ENCODE peak calls at places on chromosomes 12 and 14, in four cellular contexts. One of them, this sample, is unnamed.

GRCh38 chr12:16473610-16474326 is 126.3 kb downstream of the MGST1 start:
- DNase-seq in cardiac fibroblast: peak
- DNase-seq in activated T-helper 1 cell treated with anti-CD3 and anti-CD28 coated beads, Interleukin-2, amount 50 U/mL, for 16 hours: no peak
- DNase-seq in NCI-H1694: peak
- DNase-seq in this sample: no peak

GRCh38 chr12:132874175-132874574 is 13.2 kb downstream of the CHFR start:
- DNase-seq in activated T-helper 1 cell treated with anti-CD3 and anti-CD28 coated beads, Interleukin-2, amount 50 U/mL, for 16 hours: no peak
- DNase-seq in NCI-H1694: no peak
- DNase-seq in cardiac fibroblast: no peak
- DNase-seq in this sample: no peak

GRCh38 chr12:132133952-132134652 is 10.0 kb downstream of the DDX51 start:
- DNase-seq in NCI-H1694: no peak
- DNase-seq in cardiac fibroblast: no peak
- DNase-seq in activated T-helper 1 cell treated with anti-CD3 and anti-CD28 coated beads, Interleukin-2, amount 50 U/mL, for 16 hours: no peak
- DNase-seq in this sample: no peak

GRCh38 chr12:113152835-113153814 is 3.6 kb downstream of the CFAP73 start:
- DNase-seq in activated T-helper 1 cell treated with anti-CD3 and anti-CD28 coated beads, Interleukin-2, amount 50 U/mL, for 16 hours: no peak
- DNase-seq in NCI-H1694: peak
- DNase-seq in cardiac fibroblast: peak
- DNase-seq in this sample: peak

GRCh38 chr12:11705010-11705409 is 55.5 kb downstream of the ETV6 start:
- DNase-seq in NCI-H1694: no peak
- DNase-seq in cardiac fibroblast: peak
- DNase-seq in activated T-helper 1 cell treated with anti-CD3 and anti-CD28 coated beads, Interleukin-2, amount 50 U/mL, for 16 hours: no peak
- DNase-seq in this sample: no peak

GRCh38 chr12:81692008-81692407 is 67.1 kb downstream of the PPFIA2 start:
- DNase-seq in cardiac fibroblast: no peak
- DNase-seq in NCI-H1694: no peak
- DNase-seq in activated T-helper 1 cell treated with anti-CD3 and anti-CD28 coated beads, Interleukin-2, amount 50 U/mL, for 16 hours: no peak
- DNase-seq in this sample: no peak

GRCh38 chr14:96098309-96098998 is 59.3 kb downstream of the C14orf132 start:
- DNase-seq in NCI-H1694: peak
- DNase-seq in cardiac fibroblast: peak
- DNase-seq in activated T-helper 1 cell treated with anti-CD3 and anti-CD28 coated beads, Interleukin-2, amount 50 U/mL, for 16 hours: no peak
- DNase-seq in this sample: no peak

GRCh38 chr12:131056626-131057025 is 102.9 kb downstream of the ADGRD1 start:
- DNase-seq in NCI-H1694: no peak
- DNase-seq in activated T-helper 1 cell treated with anti-CD3 and anti-CD28 coated beads, Interleukin-2, amount 50 U/mL, for 16 hours: no peak
- DNase-seq in cardiac fibroblast: no peak
- DNase-seq in this sample: no peak

GRCh38 chr12:23462546-23462945 is 486.9 kb downstream of the SOX5 start:
- DNase-seq in cardiac fibroblast: no peak
- DNase-seq in activated T-helper 1 cell treated with anti-CD3 and anti-CD28 coated beads, Interleukin-2, amount 50 U/mL, for 16 hours: no peak
- DNase-seq in NCI-H1694: no peak
- DNase-seq in this sample: no peak

GRCh38 chr12:52032431-52032796 is 18.8 kb upstream of the NR4A1 start:
- DNase-seq in activated T-helper 1 cell treated with anti-CD3 and anti-CD28 coated beads, Interleukin-2, amount 50 U/mL, for 16 hours: no peak
- DNase-seq in cardiac fibroblast: peak
- DNase-seq in NCI-H1694: no peak
- DNase-seq in this sample: no peak

GRCh38 chr14:32202941-32203882 is at the start of gene RNU6-8:
- DNase-seq in NCI-H1694: peak
- DNase-seq in activated T-helper 1 cell treated with anti-CD3 and anti-CD28 coated beads, Interleukin-2, amount 50 U/mL, for 16 hours: peak
- DNase-seq in cardiac fibroblast: peak
- DNase-seq in this sample: peak

GRCh38 chr12:24537241-24537860 is 411.6 kb downstream of the BCAT1 start:
- DNase-seq in cardiac fibroblast: peak
- DNase-seq in NCI-H1694: no peak
- DNase-seq in activated T-helper 1 cell treated with anti-CD3 and anti-CD28 coated beads, Interleukin-2, amount 50 U/mL, for 16 hours: no peak
- DNase-seq in this sample: no peak

GRCh38 chr12:132178314-132178713 is 34.1 kb downstream of the NOC4L start:
- DNase-seq in cardiac fibroblast: no peak
- DNase-seq in NCI-H1694: no peak
- DNase-seq in activated T-helper 1 cell treated with anti-CD3 and anti-CD28 coated beads, Interleukin-2, amount 50 U/mL, for 16 hours: no peak
- DNase-seq in this sample: no peak

GRCh38 chr14:69358233-69358963 is 39.7 kb downstream of the ERH start:
- DNase-seq in NCI-H1694: no peak
- DNase-seq in activated T-helper 1 cell treated with anti-CD3 and anti-CD28 coated beads, Interleukin-2, amount 50 U/mL, for 16 hours: no peak
- DNase-seq in cardiac fibroblast: no peak
- DNase-seq in this sample: no peak

GRCh38 chr14:23294346-23294733 is 8.3 kb downstream of the PPP1R3E start:
- DNase-seq in cardiac fibroblast: no peak
- DNase-seq in activated T-helper 1 cell treated with anti-CD3 and anti-CD28 coated beads, Interleukin-2, amount 50 U/mL, for 16 hours: no peak
- DNase-seq in NCI-H1694: no peak
- DNase-seq in this sample: no peak

GRCh38 chr14:91400696-91401095 is 16.9 kb downstream of the CCDC88C start:
- DNase-seq in cardiac fibroblast: peak
- DNase-seq in NCI-H1694: no peak
- DNase-seq in activated T-helper 1 cell treated with anti-CD3 and anti-CD28 coated beads, Interleukin-2, amount 50 U/mL, for 16 hours: no peak
- DNase-seq in this sample: no peak

GRCh38 chr12:88865537-88865936 is 285.3 kb upstream of the KITLG start:
- DNase-seq in cardiac fibroblast: no peak
- DNase-seq in NCI-H1694: no peak
- DNase-seq in activated T-helper 1 cell treated with anti-CD3 and anti-CD28 coated beads, Interleukin-2, amount 50 U/mL, for 16 hours: no peak
- DNase-seq in this sample: no peak

GRCh38 chr14:81412779-81413178 is 12.7 kb upstream of the STON2 start:
- DNase-seq in activated T-helper 1 cell treated with anti-CD3 and anti-CD28 coated beads, Interleukin-2, amount 50 U/mL, for 16 hours: no peak
- DNase-seq in cardiac fibroblast: no peak
- DNase-seq in NCI-H1694: no peak
- DNase-seq in this sample: no peak

GRCh38 chr14:22243971-22244581 is 344.9 kb downstream of the DAD1 start:
- DNase-seq in NCI-H1694: no peak
- DNase-seq in cardiac fibroblast: no peak
- DNase-seq in activated T-helper 1 cell treated with anti-CD3 and anti-CD28 coated beads, Interleukin-2, amount 50 U/mL, for 16 hours: no peak
- DNase-seq in this sample: no peak

This sample was measured in central memory CD8-positive, alpha-beta T cell.